ENCODE peak calls at places on chromosomes 13 and 19, in four cellular contexts. One of them, this sample, is unnamed.

GRCh38 chr13:46639033-46639981 is 86.3 kb downstream of the LRCH1 start:
- DNase-seq in SK-N-SH: no peak
- DNase-seq in K562: no peak
- DNase-seq in WTC11: no peak
- DNase-seq in this sample: peak

GRCh38 chr19:14081797-14082674 is 3.5 kb downstream of the C19orf67 start:
- DNase-seq in WTC11: no peak
- DNase-seq in K562: peak
- DNase-seq in SK-N-SH: no peak
- DNase-seq in this sample: no peak

GRCh38 chr19:7292950-7293794 is 1.0 kb downstream of the INSR start:
- DNase-seq in K562: no peak
- DNase-seq in SK-N-SH: peak
- DNase-seq in WTC11: peak
- DNase-seq in this sample: no peak

GRCh38 chr13:41296879-41297646 is 14.0 kb upstream of the NAA16 start:
- DNase-seq in K562: no peak
- DNase-seq in SK-N-SH: no peak
- DNase-seq in WTC11: no peak
- DNase-seq in this sample: no peak

GRCh38 chr19:11201791-11202190 is 4.4 kb upstream of the KANK2 start:
- DNase-seq in K562: no peak
- DNase-seq in SK-N-SH: no peak
- DNase-seq in WTC11: no peak
- DNase-seq in this sample: no peak

GRCh38 chr19:4373601-4374441 is 26.5 kb downstream of the SH3GL1 start:
- DNase-seq in SK-N-SH: no peak
- DNase-seq in K562: no peak
- DNase-seq in WTC11: no peak
- DNase-seq in this sample: no peak

GRCh38 chr19:31232220-31232619 is 117.0 kb downstream of the TSHZ3 start:
- DNase-seq in SK-N-SH: no peak
- DNase-seq in WTC11: no peak
- DNase-seq in K562: no peak
- DNase-seq in this sample: no peak

GRCh38 chr19:48023518-48023917 is 20.4 kb downstream of the CABP5 start:
- DNase-seq in WTC11: no peak
- DNase-seq in SK-N-SH: no peak
- DNase-seq in K562: no peak
- DNase-seq in this sample: no peak

GRCh38 chr19:29378126-29378525 is 147.7 kb upstream of the VSTM2B start:
- DNase-seq in SK-N-SH: no peak
- DNase-seq in K562: no peak
- DNase-seq in WTC11: no peak
- DNase-seq in this sample: no peak

GRCh38 chr19:7679771-7680605 is 645 bp upstream of the TRAPPC5 start:
- DNase-seq in WTC11: no peak
- DNase-seq in SK-N-SH: no peak
- DNase-seq in K562: no peak
- DNase-seq in this sample: no peak

GRCh38 chr13:20684041-20684440 is 19.5 kb upstream of the IL17D start:
- DNase-seq in WTC11: no peak
- DNase-seq in SK-N-SH: no peak
- DNase-seq in K562: no peak
- DNase-seq in this sample: no peak

GRCh38 chr13:42102961-42103688 is 54.7 kb downstream of the DGKH start:
- DNase-seq in SK-N-SH: no peak
- DNase-seq in WTC11: no peak
- DNase-seq in K562: no peak
- DNase-seq in this sample: no peak

GRCh38 chr13:39251340-39251739 is 213.1 kb downstream of the NHLRC3 start:
- DNase-seq in K562: no peak
- DNase-seq in WTC11: no peak
- DNase-seq in SK-N-SH: no peak
- DNase-seq in this sample: no peak

GRCh38 chr13:43446126-43446525 is 340.6 kb downstream of the ENOX1 start:
- DNase-seq in WTC11: no peak
- DNase-seq in SK-N-SH: no peak
- DNase-seq in K562: no peak
- DNase-seq in this sample: no peak

GRCh38 chr13:100497394-100497793 is 91.2 kb downstream of the GGACT start:
- DNase-seq in WTC11: no peak
- DNase-seq in K562: peak
- DNase-seq in SK-N-SH: no peak
- DNase-seq in this sample: no peak

GRCh38 chr19:33799507-33799906 is 2.8 kb downstream of the KCTD15 start:
- DNase-seq in WTC11: no peak
- DNase-seq in K562: no peak
- DNase-seq in SK-N-SH: peak
- DNase-seq in this sample: no peak

GRCh38 chr13:102580552-102581169 is 16.1 kb upstream of the TPP2 start:
- DNase-seq in WTC11: no peak
- DNase-seq in K562: peak
- DNase-seq in SK-N-SH: peak
- DNase-seq in this sample: no peak

GRCh38 chr19:45164577-45165335 is 4.0 kb upstream of the NKPD1 start:
- DNase-seq in WTC11: peak
- DNase-seq in SK-N-SH: no peak
- DNase-seq in K562: peak
- DNase-seq in this sample: peak

GRCh38 chr13:45602183-45602582 is 13.4 kb downstream of the ERICH6B start:
- DNase-seq in WTC11: no peak
- DNase-seq in SK-N-SH: peak
- DNase-seq in K562: no peak
- DNase-seq in this sample: no peak

GRCh38 chr13:85277753-85278152 is 521.5 kb downstream of the SLITRK6 start:
- DNase-seq in SK-N-SH: no peak
- DNase-seq in K562: no peak
- DNase-seq in WTC11: no peak
- DNase-seq in this sample: no peak

GRCh38 chr13:33435207-33435606 is 149.7 kb upstream of the STARD13 start:
- DNase-seq in SK-N-SH: no peak
- DNase-seq in WTC11: no peak
- DNase-seq in K562: no peak
- DNase-seq in this sample: no peak

GRCh38 chr19:33796164-33797100 is at the start of gene KCTD15:
- DNase-seq in K562: peak
- DNase-seq in SK-N-SH: peak
- DNase-seq in WTC11: peak
- DNase-seq in this sample: no peak

GRCh38 chr19:48403606-48404005 is 10.1 kb downstream of the GRIN2D start:
- DNase-seq in K562: peak
- DNase-seq in SK-N-SH: peak
- DNase-seq in WTC11: peak
- DNase-seq in this sample: no peak

GRCh38 chr19:32017341-32017948 is 328.0 kb upstream of the ZNF507 start:
- DNase-seq in WTC11: no peak
- DNase-seq in K562: no peak
- DNase-seq in SK-N-SH: no peak
- DNase-seq in this sample: no peak

GRCh38 chr13:24680258-24680920 is at the start of gene ATP12A:
- DNase-seq in WTC11: peak
- DNase-seq in SK-N-SH: peak
- DNase-seq in K562: no peak
- DNase-seq in this sample: no peak

GRCh38 chr13:45811891-45812583 is 39.5 kb downstream of the SIAH3 start:
- DNase-seq in WTC11: no peak
- DNase-seq in K562: no peak
- DNase-seq in SK-N-SH: no peak
- DNase-seq in this sample: no peak

GRCh38 chr19:12664406-12665280 is 1.9 kb downstream of the MAN2B1 start:
- DNase-seq in SK-N-SH: peak
- DNase-seq in WTC11: peak
- DNase-seq in K562: peak
- DNase-seq in this sample: no peak
- TF ChIP-seq USF1 in SK-N-SH: no peak
- TF ChIP-seq USF1 in WTC11: no peak
- TF ChIP-seq USF1 in K562: no peak
- TF ChIP-seq USF1 in this sample: no peak

GRCh38 chr19:40638327-40638726 is 37.2 kb downstream of the LTBP4 start:
- DNase-seq in WTC11: no peak
- DNase-seq in SK-N-SH: no peak
- DNase-seq in K562: no peak
- DNase-seq in this sample: no peak

GRCh38 chr19:40640744-40641143 is 39.6 kb downstream of the LTBP4 start:
- DNase-seq in WTC11: no peak
- DNase-seq in SK-N-SH: no peak
- DNase-seq in K562: peak
- DNase-seq in this sample: no peak

GRCh38 chr19:40642062-40642706 is 41.0 kb downstream of the LTBP4 start:
- DNase-seq in WTC11: no peak
- DNase-seq in K562: no peak
- DNase-seq in SK-N-SH: no peak
- DNase-seq in this sample: no peak

GRCh38 chr19:40641306-40641705 is 40.1 kb downstream of the LTBP4 start:
- DNase-seq in WTC11: no peak
- DNase-seq in K562: no peak
- DNase-seq in SK-N-SH: no peak
- DNase-seq in this sample: no peak

DNA sequence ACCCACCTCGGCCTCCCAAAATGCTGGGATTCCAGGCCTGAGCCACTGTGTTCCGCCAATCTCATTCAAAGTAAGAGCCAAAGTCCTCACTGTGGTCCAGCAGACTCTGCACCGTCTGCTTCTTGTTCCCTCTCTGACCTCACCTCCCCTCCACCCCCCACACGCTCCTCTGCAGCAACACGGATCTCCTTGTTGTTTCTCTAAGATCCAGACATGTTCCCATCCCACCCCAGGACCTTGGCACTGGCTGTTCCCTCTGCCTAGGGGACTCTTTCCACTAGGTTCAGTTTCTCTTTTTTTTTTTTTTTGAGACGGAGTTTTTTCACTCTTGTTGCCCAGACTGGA is 38.4 kb downstream of the LTBP4 start:
- DNase-seq in WTC11: no peak
- DNase-seq in K562: no peak
- DNase-seq in SK-N-SH: no peak
- DNase-seq in this sample: no peak
- TF ChIP-seq USF1 in WTC11: no peak
- TF ChIP-seq USF1 in K562: no peak
- TF ChIP-seq USF1 in SK-N-SH: no peak
- TF ChIP-seq USF1 in this sample: no peak

DNA sequence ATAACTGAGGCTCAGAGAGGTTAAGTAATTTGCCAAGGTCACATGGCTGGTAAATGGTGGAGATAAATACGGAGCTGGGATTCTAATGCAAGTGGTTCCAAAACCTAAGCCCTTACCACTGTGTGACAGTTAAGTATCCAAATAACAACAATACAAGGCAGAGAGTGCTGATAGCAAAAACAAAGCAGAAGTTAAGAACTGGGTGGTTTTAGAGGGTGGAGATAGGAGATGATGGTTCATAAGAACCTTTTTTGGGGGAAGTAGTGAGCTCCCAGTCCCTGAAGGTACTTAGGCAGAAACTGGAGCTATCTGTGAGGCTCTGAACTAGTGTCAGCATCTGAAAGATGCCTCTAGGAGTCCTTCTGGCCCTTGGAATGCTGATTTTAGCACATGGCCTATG is 56.2 kb upstream of the UBE2L5 start:
- DNase-seq in WTC11: no peak
- DNase-seq in K562: no peak
- DNase-seq in SK-N-SH: no peak
- DNase-seq in this sample: no peak
- TF ChIP-seq USF1 in WTC11: no peak
- TF ChIP-seq USF1 in K562: no peak
- TF ChIP-seq USF1 in SK-N-SH: no peak
- TF ChIP-seq USF1 in this sample: no peak

GRCh38 chr13:110402301-110403069 is 95.4 kb downstream of the COL4A2 start:
- DNase-seq in SK-N-SH: no peak
- DNase-seq in K562: no peak
- DNase-seq in WTC11: no peak
- DNase-seq in this sample: no peak
- TF ChIP-seq USF1 in SK-N-SH: no peak
- TF ChIP-seq USF1 in K562: no peak
- TF ChIP-seq USF1 in WTC11: no peak
- TF ChIP-seq USF1 in this sample: no peak

GRCh38 chr13:94914829-94915228 is 202.5 kb upstream of the SOX21 start:
- DNase-seq in K562: no peak
- DNase-seq in WTC11: no peak
- DNase-seq in SK-N-SH: no peak
- DNase-seq in this sample: no peak
- TF ChIP-seq USF1 in K562: no peak
- TF ChIP-seq USF1 in WTC11: no peak
- TF ChIP-seq USF1 in SK-N-SH: no peak
- TF ChIP-seq USF1 in this sample: no peak

GRCh38 chr19:38283261-38283660 is 18.9 kb downstream of the SPINT2 start:
- DNase-seq in K562: no peak
- DNase-seq in SK-N-SH: no peak
- DNase-seq in WTC11: no peak
- DNase-seq in this sample: no peak
- TF ChIP-seq USF1 in K562: no peak
- TF ChIP-seq USF1 in SK-N-SH: no peak
- TF ChIP-seq USF1 in WTC11: no peak
- TF ChIP-seq USF1 in this sample: no peak

GRCh38 chr13:50401721-50402510 is 386.7 kb downstream of the KCNRG start:
- DNase-seq in K562: no peak
- DNase-seq in SK-N-SH: no peak
- DNase-seq in WTC11: no peak
- DNase-seq in this sample: no peak

GRCh38 chr13:50404769-50405168 is 389.5 kb downstream of the KCNRG start:
- DNase-seq in SK-N-SH: no peak
- DNase-seq in K562: no peak
- DNase-seq in WTC11: no peak
- DNase-seq in this sample: no peak

GRCh38 chr13:50400035-50400726 is 384.9 kb downstream of the KCNRG start:
- DNase-seq in K562: no peak
- DNase-seq in SK-N-SH: no peak
- DNase-seq in WTC11: no peak
- DNase-seq in this sample: no peak

GRCh38 chr13:50400930-50401553 is 385.8 kb downstream of the KCNRG start:
- DNase-seq in WTC11: no peak
- DNase-seq in SK-N-SH: no peak
- DNase-seq in K562: no peak
- DNase-seq in this sample: no peak

GRCh38 chr13:50403311-50403710 is 388.1 kb downstream of the KCNRG start:
- DNase-seq in SK-N-SH: no peak
- DNase-seq in K562: no peak
- DNase-seq in WTC11: no peak
- DNase-seq in this sample: no peak
- TF ChIP-seq USF1 in SK-N-SH: no peak
- TF ChIP-seq USF1 in K562: no peak
- TF ChIP-seq USF1 in WTC11: no peak
- TF ChIP-seq USF1 in this sample: no peak

This sample was measured in GM12878.